ENCODE peak calls at places on chromosomes 13 and 19, in five cellular contexts. H, D, G, I and O are unnamed samples.

GRCh38 chr19:12777217-12778019 is 2.1 kb upstream of the HOOK2 start:
- DNase-seq in H (peak; percentile 91), D (peak; percentile 86), G (peak; percentile 83), I (peak; percentile 95), O (no peak)

GRCh38 chr19:20367811-20368294 is 197.7 kb downstream of the ZNF737 start:
- DNase-seq in H (no peak), D (peak; percentile 85), G (peak; percentile 52), I (no peak), O (no peak)

GRCh38 chr13:94121686-94122085 is 357.8 kb downstream of the DCT start:
- DNase-seq in H (no peak), D (no peak), G (no peak), I (no peak), O (no peak)

GRCh38 chr13:112146073-112146360 is 79.1 kb downstream of the SOX1 start:
- DNase-seq in H (no peak), D (no peak), G (no peak), I (no peak), O (no peak)

GRCh38 chr13:112619730-112620639 is 32.0 kb upstream of the TUBGCP3 start:
- DNase-seq in H (no peak), D (no peak), G (peak; percentile 86), I (no peak), O (peak; percentile 37)

GRCh38 chr19:43478323-43478722 is 12.9 kb upstream of the LYPD3 start:
- DNase-seq in H (no peak), D (no peak), G (no peak), I (no peak), O (no peak)

GRCh38 chr19:5339950-5340636 is 519 bp downstream of the PTPRS start:
- DNase-seq in H (no peak), D (peak; percentile 35), G (peak; percentile 70), I (peak; percentile 68), O (no peak)

GRCh38 chr19:15109768-15110417 is 2.7 kb downstream of the SYDE1 start:
- DNase-seq in H (no peak), D (no peak), G (no peak), I (no peak), O (no peak)

GRCh38 chr13:113169277-113170272 is 11.1 kb downstream of the PROZ start:
- DNase-seq in H (no peak), D (no peak), G (no peak), I (no peak), O (no peak)

GRCh38 chr19:2201473-2202148 is 34.5 kb downstream of the PLEKHJ1 start:
- DNase-seq in H (no peak), D (no peak), G (no peak), I (no peak), O (no peak)

GRCh38 chr13:44726777-44727176 is 150.6 kb upstream of the TSC22D1 start:
- DNase-seq in H (no peak), D (no peak), G (no peak), I (no peak), O (no peak)

GRCh38 chr13:106151056-106151699 is 384.3 kb downstream of the EFNB2 start:
- DNase-seq in H (no peak), D (no peak), G (no peak), I (no peak), O (no peak)

GRCh38 chr13:23898101-23898500 is 799 bp upstream of the C1QTNF9B start:
- DNase-seq in H (no peak), D (no peak), G (no peak), I (no peak), O (no peak)

GRCh38 chr13:52961196-52961845 is 67.3 kb upstream of the OLFM4 start:
- DNase-seq in H (no peak), D (no peak), G (peak; percentile 39), I (no peak), O (no peak)

GRCh38 chr13:53191091-53191490 is 162.5 kb downstream of the OLFM4 start:
- DNase-seq in H (no peak), D (no peak), G (peak; percentile 11), I (no peak), O (no peak)

GRCh38 chr19:50912727-50913716 is 1.8 kb upstream of the KLK4 start:
- DNase-seq in H (no peak), D (no peak), G (no peak), I (peak; percentile 49), O (no peak)

GRCh38 chr13:27415116-27415515 is 9.3 kb upstream of the GTF3A start:
- DNase-seq in H (no peak), D (no peak), G (no peak), I (no peak), O (no peak)

GRCh38 chr19:7928334-7928706 is 2.4 kb upstream of the CTXN1 start:
- DNase-seq in H (peak; percentile 63), D (no peak), G (no peak), I (no peak), O (no peak)
- H3K4me3 ChIP-seq in H (no peak overlapping the region), D (no peak overlapping the region), G (no peak overlapping the region), I (no peak overlapping the region), O (peak overlapping the region; percentile 15)

DNA sequence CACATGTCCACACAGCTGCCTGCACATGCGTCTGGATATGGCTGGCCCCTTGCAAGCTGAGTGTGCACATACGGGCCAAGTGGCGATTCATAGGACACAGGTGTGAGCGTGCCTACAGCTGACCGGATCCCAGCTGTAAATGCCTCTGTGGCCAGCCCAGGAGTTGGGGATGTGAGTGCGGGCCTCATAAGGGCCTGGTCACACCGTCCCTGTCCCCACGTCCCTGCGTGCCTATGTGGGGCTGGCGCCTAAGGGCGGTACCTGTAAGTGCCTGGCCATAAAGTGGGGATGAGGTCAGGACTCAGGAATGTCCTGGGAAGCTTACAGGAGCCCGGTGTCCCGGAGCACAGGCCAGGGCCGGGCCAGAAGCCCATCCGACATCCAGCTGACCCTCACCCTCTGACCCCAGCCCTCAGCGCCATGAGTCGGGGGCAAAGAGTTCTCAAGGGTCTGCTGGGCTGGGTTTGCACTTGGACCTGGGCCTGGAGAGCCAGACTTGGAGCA is 1.3 kb upstream of the ARHGAP45 start:
- DNase-seq in H (no peak), D (no peak), G (peak; percentile 37), I (no peak), O (no peak)
- H3K27ac ChIP-seq in H (no peak overlapping the region), D (no peak overlapping the region), G (peak overlapping the region; percentile 73), I (no peak overlapping the region), O (no peak overlapping the region)

GRCh38 chr19:52691215-52691610 is 43.6 kb downstream of the ZNF611 start:
- DNase-seq in H (no peak), D (no peak), G (no peak), I (no peak), O (no peak)
- H3K4me3 ChIP-seq in H (peak overlapping the region; percentile 63), D (no peak overlapping the region), G (peak overlapping the region; percentile 57), I (no peak overlapping the region), O (peak overlapping the region; percentile 78)

DNA sequence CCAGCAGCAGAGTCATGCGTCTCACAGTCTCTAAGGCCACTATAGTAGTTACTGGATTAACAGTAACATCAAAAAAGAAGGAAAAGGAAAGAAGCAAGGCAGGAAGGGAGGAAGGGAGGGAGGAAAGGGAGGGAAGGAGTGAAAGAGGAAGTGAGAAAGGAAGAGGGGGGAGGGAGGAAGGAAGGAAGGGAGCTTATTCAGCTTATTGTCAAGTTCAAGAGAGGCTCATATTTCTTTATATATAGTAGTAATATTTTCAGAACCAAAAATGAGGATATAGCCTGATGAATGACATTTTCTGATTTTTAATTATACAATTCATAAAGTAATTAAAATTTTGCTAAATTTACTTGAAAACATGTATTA is 17.7 kb upstream of the RUBCNL start:
- DNase-seq in H (no peak), D (no peak), G (no peak), I (no peak), O (no peak)
- H3K27ac ChIP-seq in H (peak overlapping the region; percentile 32), D (no peak overlapping the region), G (no peak overlapping the region), I (peak overlapping the region; percentile 16), O (no peak overlapping the region)

GRCh38 chr19:13839938-13840750 is 36.8 kb upstream of the NANOS3 start:
- DNase-seq in H (peak; percentile 89), D (no peak), G (no peak), I (peak; percentile 66), O (peak; percentile 90)

GRCh38 chr19:13839193-13839937 is 37.6 kb upstream of the NANOS3 start:
- DNase-seq in H (peak; percentile 94), D (peak; percentile 74), G (peak; percentile 36), I (peak; percentile 77), O (peak; percentile 92)

GRCh38 chr19:13838071-13838942 is 38.6 kb upstream of the NANOS3 start:
- DNase-seq in H (no peak), D (no peak), G (no peak), I (no peak), O (no peak)

GRCh38 chr19:13840751-13841338 is 36.1 kb upstream of the NANOS3 start:
- DNase-seq in H (no peak), D (no peak), G (no peak), I (no peak), O (no peak)

GRCh38 chr19:13838943-13839192 is 38.1 kb upstream of the NANOS3 start:
- DNase-seq in H (peak; percentile 96), D (no peak), G (no peak), I (no peak), O (no peak)
- H3K4me3 ChIP-seq in H (peak overlapping the region; percentile 98), D (no peak overlapping the region), G (no peak overlapping the region), I (no peak overlapping the region), O (peak overlapping the region; percentile 98)

GRCh38 chr19:45344621-45345505 is 4.3 kb downstream of the KLC3 start:
- DNase-seq in H (no peak), D (no peak), G (no peak), I (no peak), O (no peak)
- H3K27ac ChIP-seq in H (peak overlapping the region; percentile 67), D (no peak overlapping the region), G (no peak overlapping the region), I (no peak overlapping the region), O (peak overlapping the region; percentile 74)

DNA sequence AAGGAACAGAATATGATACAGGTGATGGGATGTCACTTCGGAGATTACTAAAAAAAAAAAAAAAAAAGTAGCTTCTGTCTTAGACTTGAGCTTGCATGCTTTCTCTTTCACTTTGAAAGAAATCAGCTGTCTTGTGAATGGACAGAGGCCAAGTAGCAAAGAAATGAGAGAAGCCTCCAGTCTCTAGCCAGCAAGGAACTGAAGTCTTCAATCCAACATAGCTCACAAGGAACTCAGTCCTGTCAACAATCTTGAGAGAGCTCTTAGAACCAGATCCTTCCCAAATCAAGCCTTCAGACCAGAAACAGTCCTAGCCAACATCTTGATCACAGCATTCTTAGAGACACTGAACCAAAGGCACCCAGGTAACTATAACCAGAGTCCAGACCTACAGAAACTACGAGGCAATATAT is 7.7 kb downstream of the N4BP2L2 start:
- DNase-seq in H (no peak), D (no peak), G (no peak), I (no peak), O (no peak)
- H3K4me3 ChIP-seq in H (peak overlapping the region; percentile 6), D (no peak overlapping the region), G (no peak overlapping the region), I (no peak overlapping the region), O (no peak overlapping the region)

DNA sequence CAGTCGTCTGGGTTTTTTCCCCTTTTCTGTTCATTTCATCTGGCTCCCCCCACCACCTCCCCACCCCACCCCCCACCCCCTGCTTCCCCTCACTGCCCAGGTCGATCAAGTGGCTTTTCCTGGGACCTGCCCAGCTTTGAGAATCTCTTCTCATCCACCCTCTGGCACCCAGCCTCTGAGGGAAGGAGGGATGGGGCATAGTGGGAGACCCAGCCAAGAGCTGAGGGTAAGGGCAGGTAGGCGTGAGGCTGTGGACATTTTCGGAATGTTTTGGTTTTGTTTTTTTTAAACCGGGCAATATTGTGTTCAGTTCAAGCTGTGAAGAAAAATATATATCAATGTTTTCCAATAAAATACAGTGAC is 9.3 kb downstream of the CALM3 start:
- DNase-seq in H (no peak), D (peak; percentile 3), G (no peak), I (no peak), O (no peak)
- H3K27ac ChIP-seq in H (no peak overlapping the region), D (no peak overlapping the region), G (peak overlapping the region; percentile 39), I (no peak overlapping the region), O (no peak overlapping the region)

GRCh38 chr13:73248711-73249580 is 190.1 kb downstream of the KLF5 start:
- DNase-seq in H (no peak), D (peak; percentile 82), G (peak; percentile 29), I (no peak), O (no peak)
- H3K4me3 ChIP-seq in H (no peak overlapping the region), D (no peak overlapping the region), G (no peak overlapping the region), I (no peak overlapping the region), O (no peak overlapping the region)